ENCODE peak calls at places on chromosomes 2 and 18, in ten cellular contexts. C, U, X, Y, H, D, L, A, J and G are unnamed samples.

GRCh38 chr2:241286348-241287090 is 29.0 kb downstream of the HDLBP start:
- DNase-seq in U (no peak), X (no peak), A (no peak), Y (no peak), C (no peak), L (no peak), J (no peak), D (no peak), H (no peak), G (no peak)

GRCh38 chr2:112818094-112818902 is 18.3 kb downstream of the IL1B start:
- DNase-seq in Y (no peak), C (peak; percentile 32), J (no peak), D (no peak), A (peak; percentile 18), H (no peak), L (no peak), X (no peak), U (no peak), G (no peak)

GRCh38 chr2:99729104-99729503 is 239.3 kb upstream of the REV1 start:
- DNase-seq in X (no peak), D (no peak), J (no peak), H (no peak), L (no peak), A (no peak), U (no peak), Y (no peak), C (no peak), G (no peak)

GRCh38 chr18:48804856-48805610 is 145.7 kb downstream of the SMAD7 start:
- DNase-seq in J (no peak), X (peak; percentile 72), L (no peak), C (no peak), A (no peak), H (no peak), D (no peak), Y (peak; percentile 32), U (peak; percentile 40), G (no peak)

GRCh38 chr2:67259581-67260347 is 137.4 kb upstream of the ETAA1 start:
- DNase-seq in U (no peak), X (no peak), D (no peak), L (no peak), H (no peak), Y (no peak), C (peak; percentile 29), A (peak; percentile 33), J (peak; percentile 46), G (no peak)

GRCh38 chr2:41160439-41160838 is 708.5 kb upstream of the SLC8A1 start:
- DNase-seq in H (no peak), C (no peak), X (no peak), J (no peak), A (peak; percentile 8), U (no peak), Y (no peak), L (no peak), D (no peak), G (no peak)

GRCh38 chr2:167264380-167264779 is 376.1 kb downstream of the XIRP2 start:
- DNase-seq in U (no peak), J (no peak), X (no peak), A (no peak), D (no peak), C (no peak), L (no peak), H (no peak), Y (no peak), G (no peak)

GRCh38 chr2:219632758-219633101 is 5.3 kb downstream of the SLC4A3 start:
- DNase-seq in L (no peak), A (no peak), U (peak; percentile 74), Y (no peak), X (peak; percentile 73), D (no peak), C (peak; percentile 6), H (no peak), J (no peak), G (no peak)

GRCh38 chr2:15300645-15301573 is 260.2 kb downstream of the NBAS start:
- DNase-seq in H (no peak), Y (no peak), D (no peak), X (no peak), J (no peak), L (no peak), A (no peak), C (no peak), U (no peak), G (no peak)

DNA sequence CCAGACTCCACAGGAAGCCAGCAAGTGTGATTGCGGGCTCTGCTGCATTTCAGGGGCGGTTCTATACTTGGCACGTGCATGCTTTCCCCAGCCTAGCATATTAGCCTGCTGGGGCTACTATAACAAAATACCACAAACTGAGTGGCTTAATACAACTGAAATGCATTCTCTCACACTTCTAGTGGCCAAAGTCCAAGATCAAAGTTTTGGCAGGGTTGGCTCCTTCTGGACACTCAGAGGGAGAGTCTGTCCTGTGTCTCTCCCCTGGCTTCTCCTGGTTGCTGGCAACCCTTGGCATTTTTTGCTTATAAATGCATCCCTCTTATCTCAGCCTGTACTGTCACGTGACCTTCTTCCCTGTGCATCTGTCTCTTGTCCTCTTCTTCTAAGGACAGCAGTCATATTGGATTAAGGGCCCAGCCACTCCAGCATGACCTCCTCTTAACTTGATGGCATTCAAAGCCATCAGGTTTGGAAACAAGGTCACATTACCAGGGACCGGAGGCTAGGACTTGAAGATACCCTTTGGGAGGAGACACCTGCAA is 138.7 kb downstream of the RNF152 start:
- DNase-seq in C (no peak), H (no peak), A (no peak), X (no peak), D (no peak), L (no peak), J (no peak), Y (no peak), U (no peak), G (no peak)
- H3K27ac ChIP-seq in C (no peak overlapping the region), H (no peak overlapping the region), A (no peak overlapping the region), X (no peak overlapping the region), D (no peak overlapping the region), L (no peak overlapping the region), J (no peak overlapping the region), Y (no peak overlapping the region), U (no peak overlapping the region), G (no peak overlapping the region)

GRCh38 chr2:74894261-74895030 is 60.5 kb downstream of the HK2 start:
- DNase-seq in L (no peak), C (no peak), Y (no peak), H (no peak), D (no peak), U (no peak), X (no peak), A (no peak), J (no peak), G (no peak)
- H3K27ac ChIP-seq in L (no peak overlapping the region), C (no peak overlapping the region), Y (no peak overlapping the region), H (no peak overlapping the region), D (no peak overlapping the region), U (no peak overlapping the region), X (no peak overlapping the region), A (no peak overlapping the region), J (peak overlapping the region; percentile 46), G (no peak overlapping the region)

GRCh38 chr18:74540689-74541421 is 6.6 kb downstream of the CNDP1 start:
- DNase-seq in D (peak; percentile 54), X (no peak), U (peak; percentile 55), C (no peak), A (no peak), H (no peak), Y (no peak), J (no peak), L (no peak), G (peak; percentile 33)
- H3K27ac ChIP-seq in D (peak overlapping the region; percentile 85), X (no peak overlapping the region), U (no peak overlapping the region), C (no peak overlapping the region), A (no peak overlapping the region), H (no peak overlapping the region), Y (no peak overlapping the region), J (no peak overlapping the region), L (no peak overlapping the region), G (no peak overlapping the region)

GRCh38 chr2:2613279-2614199 is 282.5 kb upstream of the MYT1L start:
- DNase-seq in J (peak; percentile 85), D (peak; percentile 97), A (peak; percentile 96), H (peak; percentile 90), U (peak; percentile 91), X (peak; percentile 90), Y (peak; percentile 96), C (peak; percentile 92), L (peak; percentile 82), G (peak; percentile 83)
- H3K27ac ChIP-seq in J (peak overlapping the region; percentile 10), D (peak overlapping the region; percentile 92), A (peak overlapping the region; percentile 86), H (no peak overlapping the region), U (peak overlapping the region; percentile 56), X (no peak overlapping the region), Y (peak overlapping the region; percentile 92), C (peak overlapping the region; percentile 57), L (no peak overlapping the region), G (peak overlapping the region; percentile 80)

DNA sequence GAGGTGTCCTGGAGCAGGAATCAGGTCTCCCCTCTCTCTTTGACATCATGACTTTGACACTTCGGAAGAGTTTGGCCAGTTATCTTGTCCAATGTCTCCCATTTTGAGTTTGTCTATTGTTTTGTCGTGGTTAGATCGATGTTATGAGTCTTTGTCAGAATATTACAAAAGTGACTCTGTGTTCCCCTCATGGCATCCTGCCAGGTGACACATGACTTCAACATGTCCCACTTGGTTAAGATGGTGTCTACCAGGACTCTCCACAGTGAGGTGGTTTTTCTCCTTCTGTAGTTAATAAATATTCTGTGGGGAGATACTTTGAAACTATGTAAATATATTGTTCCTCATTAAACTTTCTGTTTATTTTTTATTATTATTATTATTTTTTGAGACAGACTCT is 76.6 kb upstream of the BZW1 start:
- DNase-seq in U (no peak), A (no peak), Y (no peak), X (no peak), D (peak; percentile 69), J (no peak), H (no peak), C (no peak), L (no peak), G (no peak)
- H3K27ac ChIP-seq in U (no peak overlapping the region), A (no peak overlapping the region), Y (no peak overlapping the region), X (no peak overlapping the region), D (peak overlapping the region; percentile 70), J (no peak overlapping the region), H (no peak overlapping the region), C (no peak overlapping the region), L (no peak overlapping the region), G (no peak overlapping the region)